ENCODE peak calls at places on chromosome 16, in four cellular contexts. Z is naive thymus-derived CD4-positive, alpha-beta T cell; L is neural progenitor cell; C is ovary. X is an unnamed sample.

GRCh38 chr16:63596716-63597115 is 1525.1 kb downstream of the CDH11 start:
- DNase-seq in L (no peak), C (no peak), Z (no peak), X (no peak)

GRCh38 chr16:10931977-10932632 is 10.2 kb downstream of the DEXI start:
- DNase-seq in Z (no peak), L (no peak), C (no peak), X (no peak)

GRCh38 chr16:29665294-29666077 is 2.4 kb downstream of the SPN start:
- DNase-seq in C (no peak), L (no peak), Z (peak; percentile 26), X (peak; percentile 76)

GRCh38 chr16:1656808-1657617 is 21.1 kb upstream of the JPT2 start:
- DNase-seq in Z (no peak), L (no peak), C (no peak), X (no peak)

GRCh38 chr16:31187808-31188189 is 7.9 kb downstream of the FUS start:
- DNase-seq in L (no peak), C (no peak), Z (no peak), X (peak; percentile 4)

GRCh38 chr16:69131167-69131748 is 1.1 kb downstream of the CHTF8 start:
- DNase-seq in L (peak; percentile 67), C (no peak), Z (no peak), X (peak; percentile 65)

GRCh38 chr16:180101-180920 is at the start of gene HBQ1:
- DNase-seq in Z (no peak), L (peak; percentile 78), C (peak; percentile 36), X (no peak)

GRCh38 chr16:66598111-66598510 is 6.4 kb upstream of the CMTM3 start:
- DNase-seq in C (no peak), Z (no peak), L (no peak), X (peak; percentile 14)

GRCh38 chr16:46763147-46763546 is 15.0 kb upstream of the MYLK3 start:
- DNase-seq in Z (no peak), L (no peak), C (no peak), X (peak; percentile 67)

GRCh38 chr16:13919330-13919682 is 648 bp upstream of the ERCC4 start:
- DNase-seq in C (no peak), L (peak; percentile 42), Z (no peak), X (no peak)

GRCh38 chr16:50925758-50926357 is 184.0 kb downstream of the CYLD start:
- DNase-seq in Z (no peak), C (no peak), L (no peak), X (no peak)

GRCh38 chr16:85555549-85556455 is 57.3 kb upstream of the GSE1 start:
- DNase-seq in L (no peak), C (peak; percentile 85), Z (no peak), X (no peak)

GRCh38 chr16:4850211-4850610 is 2.9 kb downstream of the UBN1 start:
- DNase-seq in C (no peak), Z (no peak), L (no peak), X (no peak)

GRCh38 chr16:30377812-30378235 is 3.2 kb downstream of the MYL11 start:
- DNase-seq in L (peak; percentile 92), C (peak; percentile 97), Z (peak; percentile 90), X (peak; percentile 98)

GRCh38 chr16:31135535-31136286 is at the start of gene PRSS8:
- DNase-seq in Z (no peak), C (no peak), L (peak; percentile 47), X (no peak)

GRCh38 chr16:11515540-11516430 is 70.9 kb downstream of the LITAF start:
- DNase-seq in Z (no peak), L (no peak), C (no peak), X (no peak)

GRCh38 chr16:1105888-1106620 is 10.0 kb upstream of the C1QTNF8 start:
- DNase-seq in L (peak; percentile 91), Z (no peak), C (peak; percentile 77), X (peak; percentile 82)

GRCh38 chr16:19183187-19183586 is 15.1 kb downstream of the SYT17 start:
- DNase-seq in C (no peak), Z (no peak), L (no peak), X (no peak)

GRCh38 chr16:77437859-77438258 is 3.0 kb upstream of the ADAMTS18 start:
- DNase-seq in Z (no peak), C (no peak), L (peak; percentile 48), X (no peak)

GRCh38 chr16:66845791-66846221 is 1.6 kb downstream of the CA7 start:
- DNase-seq in C (no peak), Z (no peak), L (no peak), X (no peak)

GRCh38 chr16:1932050-1933028 is 10.7 kb downstream of the MSRB1 start:
- DNase-seq in C (no peak), Z (no peak), L (peak; percentile 58), X (no peak)

GRCh38 chr16:27620533-27620932 is 70.6 kb downstream of the KATNIP start:
- DNase-seq in Z (no peak), C (no peak), L (no peak), X (no peak)

GRCh38 chr16:48164907-48165715 is 9.3 kb upstream of the ABCC12 start:
- DNase-seq in L (peak; percentile 79), C (peak; percentile 62), Z (peak; percentile 22), X (peak; percentile 92)

GRCh38 chr16:22300427-22301071 is 3.3 kb downstream of the POLR3E start:
- DNase-seq in C (no peak), Z (peak; percentile 27), L (peak; percentile 69), X (peak; percentile 79)

GRCh38 chr16:85754403-85754802 is 3.5 kb upstream of the C16orf74 start:
- DNase-seq in L (no peak), Z (no peak), C (no peak), X (no peak)

GRCh38 chr16:69745959-69746358 is 8.8 kb downstream of the NOB1 start:
- DNase-seq in Z (no peak), C (no peak), L (no peak), X (peak; percentile 23)

GRCh38 chr16:342455-343213 is 9.9 kb downstream of the AXIN1 start:
- DNase-seq in L (peak; percentile 1), C (no peak), Z (no peak), X (no peak)

GRCh38 chr16:85246473-85246872 is 134.2 kb upstream of the CIBAR2 start:
- DNase-seq in Z (no peak), C (no peak), L (no peak), X (no peak)

GRCh38 chr16:21599994-21600773 is 807 bp downstream of the METTL9 start:
- DNase-seq in L (peak; percentile 82), Z (peak; percentile 34), C (no peak), X (no peak)

GRCh38 chr16:4358831-4359561 is 7.9 kb upstream of the PAM16 start:
- DNase-seq in L (peak; percentile 88), Z (peak; percentile 43), C (peak; percentile 77), X (peak; percentile 91)

GRCh38 chr16:73205153-73205549 is 157.2 kb upstream of the ZFHX3 start:
- DNase-seq in C (no peak), L (no peak), Z (no peak), X (no peak)

GRCh38 chr16:2963611-2964415 is at the start of gene KREMEN2:
- DNase-seq in C (no peak), Z (no peak), L (peak; percentile 79), X (peak; percentile 74)

GRCh38 chr16:84509032-84509950 is 4.8 kb upstream of the MEAK7 start:
- DNase-seq in L (no peak), C (no peak), Z (no peak), X (no peak)

GRCh38 chr16:68900009-68900408 is 56.7 kb downstream of the TANGO6 start:
- DNase-seq in Z (no peak), L (no peak), C (no peak), X (no peak)

GRCh38 chr16:86016201-86016965 is 117.4 kb downstream of the IRF8 start:
- DNase-seq in L (peak; percentile 72), C (peak; percentile 31), Z (peak; percentile 14), X (no peak)

DNA sequence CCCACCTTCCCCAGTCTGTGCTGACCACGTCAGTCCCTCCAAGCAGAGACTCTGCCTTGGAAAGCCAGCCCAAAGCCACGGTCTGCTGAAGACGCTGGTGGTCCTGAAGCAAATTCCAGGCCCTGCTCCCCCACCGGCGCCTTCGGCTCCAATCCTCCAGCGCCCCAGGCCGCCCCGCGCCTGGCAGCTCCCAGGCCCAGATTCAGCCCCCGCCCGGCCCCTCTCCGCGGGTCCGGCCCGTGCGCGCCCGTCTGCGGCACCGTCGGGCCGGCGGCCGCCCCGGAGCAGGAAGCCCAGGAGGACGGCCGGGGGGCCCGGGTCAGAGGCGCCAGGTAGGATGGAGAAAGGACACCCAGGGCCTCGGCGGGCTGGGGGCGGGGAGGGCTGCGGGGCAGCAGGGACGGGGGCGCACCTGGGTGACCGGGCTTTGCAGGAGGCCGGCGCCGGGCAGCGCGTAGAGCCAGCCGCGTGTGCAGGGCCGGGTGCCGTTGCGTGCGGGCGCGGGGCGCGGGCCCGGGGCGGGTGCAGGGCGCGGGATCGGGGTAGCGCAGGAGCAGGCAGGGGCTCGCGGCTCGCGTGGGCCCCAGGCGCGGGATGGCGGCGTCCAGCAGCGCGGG is 621 bp upstream of the SLC22A31 start:
- DNase-seq in Z (no peak), L (peak; percentile 66), C (no peak), X (peak; percentile 76)
- H3K4me3 ChIP-seq in Z (no peak overlapping the region), L (peak overlapping the region; percentile 51), C (peak overlapping the region; percentile 28), X (no peak overlapping the region)

DNA sequence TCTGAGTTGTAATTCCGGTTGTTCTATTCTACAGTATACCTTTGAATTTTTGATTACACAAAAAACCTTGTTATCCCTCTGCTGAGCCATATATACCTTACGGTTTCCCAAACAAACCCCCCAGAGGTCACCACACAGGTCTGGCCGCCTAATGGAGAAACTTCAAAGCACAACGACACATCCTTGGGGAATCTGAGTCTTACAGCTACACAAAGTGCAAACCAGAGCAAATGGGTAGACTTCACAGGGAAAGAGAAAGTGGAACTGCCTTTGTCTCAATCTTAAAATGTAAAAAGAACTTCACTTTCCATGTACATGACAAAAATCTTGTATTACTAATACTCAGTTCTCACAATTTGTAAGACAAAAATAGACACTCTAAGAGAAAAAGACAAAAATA is 2.7 kb downstream of the FBXO31 start:
- DNase-seq in Z (no peak), L (no peak), C (no peak), X (no peak)
- H3K27ac ChIP-seq in Z (no peak overlapping the region), L (no peak overlapping the region), C (peak overlapping the region; percentile 50), X (peak overlapping the region; percentile 28)

GRCh38 chr16:57788252-57788841 is 13.9 kb downstream of the KIFC3 start:
- DNase-seq in C (peak; percentile 38), L (no peak), Z (no peak), X (no peak)
- H3K4me1 ChIP-seq in C (peaks cover 18% of the 10 kb centered on the region), L (peaks cover 8% of the 10 kb centered on the region), Z (no peaks in the 10 kb centered on the region), X (peaks cover 20% of the 10 kb centered on the region)

DNA sequence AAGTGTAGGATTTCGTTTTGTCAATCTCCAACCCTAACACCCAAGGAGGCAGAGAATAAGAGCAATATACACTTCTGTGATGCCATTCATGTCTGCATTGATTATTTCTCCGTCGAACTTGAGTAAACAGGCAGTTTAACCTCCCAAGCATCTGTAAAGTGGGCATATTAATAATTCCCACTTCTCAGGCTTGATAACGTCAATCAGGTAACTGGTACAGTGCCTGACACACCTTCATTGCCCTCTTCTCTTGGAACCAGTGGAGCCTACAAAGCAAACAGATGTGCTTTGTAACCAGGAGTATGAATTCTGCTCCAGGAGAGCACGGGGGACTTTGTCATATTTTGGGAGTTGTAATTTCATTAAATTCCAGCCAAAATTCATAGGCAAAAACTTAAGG is 32.5 kb upstream of the PLCG2 start:
- DNase-seq in Z (no peak), L (no peak), C (no peak), X (no peak)
- H3K4me3 ChIP-seq in Z (peak overlapping the region; percentile 66), L (peak overlapping the region; percentile 40), C (peak overlapping the region; percentile 27), X (peak overlapping the region; percentile 31)

GRCh38 chr16:56246051-56246817 is 54.9 kb downstream of the GNAO1 start:
- DNase-seq in C (no peak), Z (no peak), L (peak; percentile 19), X (no peak)

GRCh38 chr16:56244612-56245011 is 53.3 kb downstream of the GNAO1 start:
- DNase-seq in L (no peak), C (no peak), Z (no peak), X (no peak)

GRCh38 chr16:56245197-56245596 is 53.9 kb downstream of the GNAO1 start:
- DNase-seq in C (no peak), Z (no peak), L (no peak), X (no peak)

GRCh38 chr16:56247808-56248207 is 56.5 kb downstream of the GNAO1 start:
- DNase-seq in Z (no peak), L (no peak), C (no peak), X (no peak)

GRCh38 chr16:56247018-56247417 is 55.7 kb downstream of the GNAO1 start:
- DNase-seq in L (no peak), Z (no peak), C (no peak), X (no peak)
- H3K27ac ChIP-seq in L (no peak overlapping the region), Z (no peak overlapping the region), C (no peak overlapping the region), X (peak overlapping the region; percentile 33)

X was measured in spleen.